ENCODE peak calls at places on chromosomes 12 and 14, in five cellular contexts. V is testis, A is hepatocyte, M is HFF-Myc, Q is heart left ventricle. E is an unnamed sample.

GRCh38 chr14:104747876-104748275 is 5.1 kb upstream of the SIVA1 start:
- DNase-seq in M (no peak), Q (no peak), A (no peak), V (no peak), E (no peak)

GRCh38 chr12:28089363-28089762 is 100.9 kb upstream of the CCDC91 start:
- DNase-seq in V (no peak), Q (no peak), A (no peak), M (peak), E (no peak)

GRCh38 chr12:4421590-4422031 is 24.0 kb downstream of the FGF6 start:
- DNase-seq in V (no peak), A (peak), Q (no peak), M (no peak), E (peak)

GRCh38 chr14:21454843-21455550 is 926 bp downstream of the CHD8 start:
- DNase-seq in M (no peak), A (peak), V (no peak), Q (no peak), E (no peak)

GRCh38 chr14:73771848-73772705 is 57.9 kb upstream of the PNMA1 start:
- DNase-seq in A (peak), Q (peak), M (no peak), V (peak), E (peak)

GRCh38 chr14:106039400-106039799 is 513.0 kb downstream of the TMEM121 start:
- DNase-seq in M (no peak), A (no peak), Q (no peak), V (no peak), E (peak)

GRCh38 chr12:18358930-18359329 is 97.6 kb downstream of the PIK3C2G start:
- DNase-seq in Q (no peak), M (no peak), A (no peak), V (no peak), E (no peak)

GRCh38 chr12:48814313-48815280 is 3.7 kb upstream of the CACNB3 start:
- DNase-seq in M (peak), Q (peak), A (peak), V (peak), E (peak)

GRCh38 chr14:62216121-62216520 is 453.9 kb downstream of the SNAPC1 start:
- DNase-seq in M (no peak), A (no peak), V (no peak), Q (no peak), E (no peak)

GRCh38 chr12:107405436-107405835 is 280.2 kb upstream of the PWP1 start:
- DNase-seq in V (no peak), A (no peak), M (no peak), Q (peak), E (no peak)

GRCh38 chr12:39047539-39048078 is 142.2 kb upstream of the CPNE8 start:
- DNase-seq in Q (no peak), M (no peak), V (no peak), A (no peak), E (no peak)

GRCh38 chr14:99380402-99380801 is 100.3 kb downstream of the SETD3 start:
- DNase-seq in Q (no peak), A (no peak), V (no peak), M (no peak), E (no peak)

GRCh38 chr12:90979936-90980335 is 24.8 kb downstream of the EPYC start:
- DNase-seq in V (no peak), Q (no peak), M (peak), A (no peak), E (no peak)

GRCh38 chr12:4120316-4120920 is 153.1 kb upstream of the CCND2 start:
- DNase-seq in V (no peak), M (no peak), Q (no peak), A (no peak), E (no peak)

GRCh38 chr14:104311358-104311757 is 173.0 kb downstream of the KIF26A start:
- DNase-seq in V (no peak), Q (no peak), A (no peak), M (no peak), E (no peak)

GRCh38 chr14:93975791-93976476 is 436 bp downstream of the ASB2 start:
- DNase-seq in A (no peak), M (no peak), Q (no peak), V (peak), E (peak)

GRCh38 chr12:93379432-93380308 is 1.9 kb downstream of the NUDT4 start:
- DNase-seq in Q (no peak), M (no peak), A (no peak), V (no peak), E (no peak)

GRCh38 chr12:127809236-127809635 is 457.7 kb upstream of the TMEM132C start:
- DNase-seq in A (peak), Q (no peak), M (peak), V (no peak), E (no peak)

GRCh38 chr12:65823481-65824313 is 586 bp upstream of the HMGA2 start:
- DNase-seq in A (peak), V (peak), Q (no peak), M (peak), E (peak)

GRCh38 chr12:98532687-98533304 is 17.4 kb downstream of the TMPO start:
- DNase-seq in M (peak), V (no peak), Q (no peak), A (peak), E (no peak)

GRCh38 chr12:78878447-78878846 is 13.9 kb downstream of the SYT1 start:
- DNase-seq in V (no peak), A (no peak), Q (no peak), M (no peak), E (no peak)

GRCh38 chr12:127401005-127401404 is 866.0 kb upstream of the TMEM132C start:
- DNase-seq in Q (no peak), V (no peak), M (no peak), A (no peak), E (no peak)

GRCh38 chr12:114141916-114142564 is 175.9 kb upstream of the RBM19 start:
- DNase-seq in M (no peak), A (peak), V (no peak), Q (no peak), E (no peak)

GRCh38 chr12:124696689-124697476 is 129.5 kb upstream of the NCOR2 start:
- DNase-seq in Q (no peak), V (no peak), M (no peak), A (no peak), E (no peak)

GRCh38 chr14:21748869-21749303 is 75.3 kb upstream of the OR4E1 start:
- DNase-seq in Q (no peak), V (peak), A (peak), M (no peak), E (peak)

GRCh38 chr14:93736378-93737014 is 51.8 kb downstream of the PRIMA1 start:
- DNase-seq in V (no peak), A (no peak), M (no peak), Q (peak), E (peak)

GRCh38 chr14:45185110-45185814 is 49.5 kb downstream of the FANCM start:
- DNase-seq in M (no peak), Q (no peak), A (no peak), V (no peak), E (no peak)

DNA sequence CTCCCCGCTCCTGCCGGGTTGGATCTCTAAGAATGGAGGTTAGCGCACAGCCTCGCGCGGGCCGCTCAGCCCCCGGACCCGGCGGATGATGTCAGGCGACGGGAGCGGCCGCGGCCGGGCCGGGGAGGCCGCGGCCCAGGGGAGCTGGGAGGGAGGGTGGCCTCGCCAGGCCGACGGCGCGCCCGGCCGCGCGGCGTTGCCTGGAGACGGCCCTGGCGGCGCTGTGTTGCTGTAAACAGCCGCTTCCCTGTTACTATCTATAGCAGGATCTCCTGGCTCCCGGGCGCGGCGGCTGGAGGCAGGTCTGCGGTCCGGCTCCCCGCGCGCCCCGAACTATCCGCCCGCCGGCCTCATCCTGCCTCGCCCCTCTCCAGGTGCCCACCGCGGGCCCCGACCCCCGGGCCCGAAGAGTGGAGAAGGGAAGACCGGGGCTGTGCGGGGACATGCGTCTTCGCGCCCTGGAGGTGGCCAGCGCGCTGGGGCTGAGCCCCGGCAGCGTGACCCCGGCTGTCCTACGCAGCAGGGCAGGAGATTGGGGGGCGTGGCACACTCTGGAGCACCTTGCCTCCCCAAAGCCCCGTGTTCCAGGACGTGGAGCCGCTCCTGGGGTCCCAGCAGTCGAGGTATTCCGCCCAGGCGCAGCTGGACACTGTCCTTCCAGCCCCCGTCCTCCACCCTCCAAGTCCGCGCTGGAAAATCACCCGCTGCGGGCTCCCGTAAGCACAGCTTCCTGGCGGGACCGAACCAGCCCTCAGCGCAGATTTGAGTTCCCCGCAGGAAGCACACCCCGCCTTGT is 1.4 kb upstream of the FOS start:
- DNase-seq in A (peak), M (no peak), V (peak), Q (peak), E (peak)
- TF ChIP-seq CTCF in A (no peak), M (no peak), V (no peak), Q (no peak), E (peak)

GRCh38 chr12:40646891-40647290 is 45.3 kb upstream of the CNTN1 start:
- DNase-seq in V (no peak), Q (no peak), M (no peak), A (no peak), E (no peak)

GRCh38 chr12:40646456-40646855 is 45.8 kb upstream of the CNTN1 start:
- DNase-seq in A (no peak), Q (no peak), V (no peak), M (no peak), E (no peak)

GRCh38 chr12:40648519-40648918 is 43.7 kb upstream of the CNTN1 start:
- DNase-seq in A (no peak), M (no peak), Q (no peak), V (no peak), E (no peak)

GRCh38 chr12:40647651-40648050 is 44.6 kb upstream of the CNTN1 start:
- DNase-seq in V (no peak), M (no peak), A (no peak), Q (no peak), E (no peak)

DNA sequence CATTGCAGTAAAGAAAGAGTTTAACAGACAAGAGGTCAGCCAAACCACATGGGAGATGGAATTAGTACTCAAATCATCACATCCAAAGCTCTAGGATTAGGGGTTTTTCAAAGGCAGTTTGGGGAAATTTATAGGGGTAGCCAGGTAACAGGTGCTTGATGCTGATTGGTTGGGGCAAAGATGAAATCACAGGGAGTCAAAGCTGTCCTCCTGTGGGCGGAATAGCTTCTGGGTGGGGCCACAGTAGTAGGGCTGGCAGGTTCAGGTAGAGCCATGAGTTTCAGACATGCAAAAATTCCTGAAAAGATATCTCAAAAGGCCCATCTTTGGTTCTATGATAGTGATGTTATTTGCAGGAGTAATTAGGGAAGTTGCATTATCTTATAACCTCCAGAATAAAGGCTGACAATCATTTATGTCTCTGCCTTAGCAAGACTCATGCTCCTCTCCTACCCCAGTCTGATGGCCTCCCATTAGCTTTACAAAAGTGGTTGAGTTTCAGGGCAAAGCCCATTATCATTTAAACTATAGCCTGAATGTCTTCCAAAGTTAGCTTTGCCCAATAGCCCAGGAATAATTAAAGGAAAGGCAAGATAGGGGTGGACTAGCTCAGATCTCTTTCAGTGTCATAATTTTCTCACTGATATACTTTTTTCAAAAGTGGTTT is 42.1 kb upstream of the CNTN1 start:
- DNase-seq in V (no peak), M (no peak), A (no peak), Q (no peak), E (no peak)
- TF ChIP-seq CTCF in V (no peak), M (no peak), A (no peak), Q (no peak), E (no peak)

DNA sequence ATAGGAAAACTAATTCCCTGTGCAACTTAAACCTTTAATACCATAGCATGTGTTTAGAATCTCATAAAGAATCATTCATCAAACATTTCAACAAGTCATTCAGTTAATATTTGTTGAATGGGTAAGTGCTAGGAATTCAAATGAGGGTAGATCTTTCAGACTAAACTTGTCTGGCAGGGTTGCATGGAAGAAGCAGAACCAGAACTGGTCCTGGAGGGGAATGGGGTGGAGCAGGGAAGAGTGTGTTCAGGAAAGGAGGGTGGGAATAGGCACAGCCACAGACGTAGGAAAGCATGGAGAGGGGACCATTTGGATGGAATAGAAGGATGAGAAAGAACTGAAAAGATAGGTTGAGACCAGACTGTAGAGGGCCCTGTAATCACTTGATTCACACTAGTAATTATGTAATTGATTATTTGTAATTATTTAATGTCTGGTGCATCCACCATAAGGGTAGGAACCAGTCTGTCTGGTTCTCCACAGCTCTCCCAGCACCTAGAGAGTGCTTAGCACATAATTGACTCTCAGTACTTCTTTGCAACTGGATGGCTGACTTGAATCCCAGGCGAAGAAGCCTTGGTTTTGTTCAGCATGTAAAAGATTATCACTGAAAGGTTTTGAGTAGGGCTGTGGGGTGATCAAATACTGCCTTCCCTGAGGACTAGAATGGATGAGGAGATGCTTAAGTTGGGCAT is 3.0 kb upstream of the MAP3K9 start:
- DNase-seq in A (no peak), Q (no peak), V (no peak), M (no peak), E (no peak)
- TF ChIP-seq CTCF in A (no peak), Q (no peak), V (no peak), M (no peak), E (no peak)

DNA sequence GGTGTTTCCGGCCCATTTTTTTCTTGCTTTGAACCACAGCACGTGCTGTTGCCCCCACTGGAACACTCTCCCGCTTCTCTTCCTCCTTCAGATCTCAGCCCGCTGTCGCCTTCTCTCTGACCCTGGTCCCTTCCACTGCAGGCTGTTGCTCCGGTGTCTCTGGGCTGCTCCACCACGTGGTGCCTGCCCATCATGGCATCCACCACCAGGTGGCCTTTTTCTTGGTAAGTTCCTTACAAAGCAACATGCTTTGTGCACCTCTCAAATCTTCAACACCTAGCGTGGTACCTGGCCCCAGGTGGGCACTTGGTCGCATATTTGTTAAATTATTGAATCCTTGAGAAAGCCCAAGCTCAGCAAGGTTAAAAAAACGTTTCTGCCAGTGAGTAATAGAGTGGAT is 19.1 kb downstream of the TUNAR start:
- DNase-seq in M (no peak), Q (no peak), V (no peak), A (peak), E (peak)
- TF ChIP-seq CTCF in M (no peak), Q (no peak), V (peak), A (peak), E (peak)

DNA sequence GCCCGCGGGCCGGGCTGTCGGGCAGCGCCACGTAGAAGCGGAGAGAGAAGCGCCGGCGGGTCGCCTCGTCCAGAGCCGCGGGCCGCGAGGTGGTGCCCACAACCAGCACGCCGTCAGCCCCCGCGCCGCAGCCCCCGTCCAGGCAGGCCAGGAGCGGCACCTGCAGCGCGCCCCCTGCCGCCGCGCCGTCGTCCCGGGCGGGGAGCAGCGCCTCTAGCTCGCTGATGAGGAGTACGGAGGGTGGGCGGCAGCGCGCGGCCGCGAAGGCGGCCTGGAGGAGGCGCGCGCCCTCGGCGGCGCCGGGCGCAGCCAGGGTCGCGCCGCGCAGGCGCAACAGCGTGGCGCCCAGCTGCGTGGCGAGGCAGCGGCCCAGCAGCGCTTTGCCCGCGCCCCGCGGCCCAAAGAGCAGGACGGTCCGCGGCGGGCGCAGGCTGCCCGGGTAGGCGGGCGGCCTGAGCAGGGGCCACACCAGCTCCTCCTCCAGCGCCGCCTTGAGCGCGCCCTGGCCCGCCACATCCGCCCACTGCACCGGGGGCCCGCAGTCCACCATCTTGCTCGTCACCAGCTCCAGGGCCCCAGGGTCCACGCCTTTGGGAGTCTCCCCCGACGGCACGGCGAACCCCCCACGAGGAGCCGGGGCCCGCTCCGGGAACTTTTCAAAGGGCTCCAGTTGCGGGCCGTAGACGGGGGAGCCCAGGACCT is 27.6 kb downstream of the FIGNL2 start:
- DNase-seq in M (no peak), Q (peak), V (peak), A (no peak), E (peak)
- TF ChIP-seq CTCF in M (no peak), Q (no peak), V (peak), A (no peak), E (peak)

GRCh38 chr12:20188930-20189653 is 179.2 kb upstream of the PDE3A start:
- DNase-seq in Q (no peak), A (peak), M (no peak), V (no peak), E (no peak)

GRCh38 chr12:20196767-20197166 is 171.6 kb upstream of the PDE3A start:
- DNase-seq in Q (no peak), M (no peak), V (no peak), A (no peak), E (no peak)

GRCh38 chr12:20189767-20190166 is 178.6 kb upstream of the PDE3A start:
- DNase-seq in V (no peak), Q (no peak), M (no peak), A (no peak), E (no peak)

GRCh38 chr12:20199780-20200179 is 168.6 kb upstream of the PDE3A start:
- DNase-seq in V (no peak), Q (no peak), M (no peak), A (no peak), E (no peak)

DNA sequence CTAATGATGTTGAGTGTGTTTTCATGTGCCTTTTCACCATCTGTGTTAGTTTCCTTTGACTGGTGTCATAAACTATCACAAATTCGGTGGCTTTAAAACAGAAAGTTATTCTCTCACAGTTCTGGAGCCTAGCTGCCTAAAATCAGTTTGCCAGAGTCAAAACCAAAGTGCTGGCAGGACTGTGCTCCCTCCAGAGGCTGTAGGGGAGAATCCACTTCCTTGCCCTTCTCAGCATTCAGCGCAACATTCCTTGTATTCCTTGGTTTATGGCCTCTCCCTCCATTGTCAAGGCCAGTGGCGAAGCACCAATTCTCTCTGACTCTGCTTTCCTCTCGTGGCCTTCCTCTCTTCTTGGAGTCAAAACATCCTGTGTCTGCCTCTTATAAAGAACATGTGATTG is 174.2 kb upstream of the PDE3A start:
- DNase-seq in Q (no peak), A (peak), M (no peak), V (peak), E (no peak)
- TF ChIP-seq CTCF in Q (peak), A (peak), M (peak), V (no peak), E (no peak)

GRCh38 chr14:101183376-101184103 is 280.0 kb upstream of the RTL1 start:
- DNase-seq in Q (no peak), A (peak), M (no peak), V (no peak), E (peak)
- TF ChIP-seq CTCF in Q (no peak), A (peak), M (no peak), V (peak), E (no peak)

GRCh38 chr14:77862154-77862783 is 62.4 kb downstream of the ADCK1 start:
- DNase-seq in Q (peak), V (peak), M (peak), A (peak), E (peak)
- TF ChIP-seq CTCF in Q (peak), V (peak), M (peak), A (peak), E (peak)

GRCh38 chr14:100384819-100385813 is 62.0 kb downstream of the SLC25A47 start:
- DNase-seq in Q (no peak), A (peak), V (no peak), M (no peak), E (no peak)
- TF ChIP-seq CTCF in Q (peak), A (peak), V (peak), M (peak), E (peak)

E was measured in GM13977.